ENCODE peak calls at places on chromosome 9, in eight cellular contexts. K is EH; G is activated naive CD8-positive, alpha-beta T cell treated with anti-CD3 and anti-CD28 coated beads for 36 hours; Y is GM23248; A is BJ; N is NCI-H2029 treated with DMSO at 0.1 percent for 48 hours; I is activated CD8-positive, alpha-beta T cell treated with anti-CD3 and anti-CD28 coated beads for 36 hours; X is DMS153. H is an unnamed sample.

GRCh38 chr9:134597957-134598883 is 43.4 kb upstream of the COL5A1 start:
- DNase-seq in K (no peak), G (no peak), Y (peak), A (no peak), N (no peak), I (no peak), X (no peak), H (no peak)

GRCh38 chr9:129339539-129340157 is 161.6 kb upstream of the IER5L start:
- DNase-seq in K (no peak), G (no peak), Y (no peak), A (no peak), N (no peak), I (no peak), X (no peak), H (no peak)

GRCh38 chr9:11701706-11702105 is 991.5 kb upstream of the TYRP1 start:
- DNase-seq in K (no peak), G (no peak), Y (no peak), A (no peak), N (no peak), I (no peak), X (no peak), H (no peak)

GRCh38 chr9:16191691-16192402 is 639.0 kb downstream of the CCDC171 start:
- DNase-seq in K (peak), G (peak), Y (peak), A (no peak), N (no peak), I (peak), X (peak), H (peak)

GRCh38 chr9:16410601-16411285 is 459.7 kb downstream of the BNC2 start:
- DNase-seq in K (peak), G (no peak), Y (peak), A (no peak), N (no peak), I (no peak), X (no peak), H (no peak)

GRCh38 chr9:113057193-113057592 is 669 bp upstream of the ZFP37 start:
- DNase-seq in K (no peak), G (no peak), Y (no peak), A (no peak), N (no peak), I (no peak), X (no peak), H (no peak)

GRCh38 chr9:130237763-130238524 is 27.6 kb upstream of the HMCN2 start:
- DNase-seq in K (no peak), G (no peak), Y (no peak), A (no peak), N (no peak), I (peak), X (no peak), H (no peak)

GRCh38 chr9:128409450-128409849 is 11.2 kb upstream of the CERCAM start:
- DNase-seq in K (no peak), G (no peak), Y (no peak), A (no peak), N (no peak), I (no peak), X (no peak), H (no peak)

GRCh38 chr9:131324736-131325679 is 35.5 kb downstream of the PLPP7 start:
- DNase-seq in K (no peak), G (no peak), Y (no peak), A (no peak), N (no peak), I (no peak), X (no peak), H (no peak)

GRCh38 chr9:115046786-115047185 is 71.2 kb downstream of the TNC start:
- DNase-seq in K (peak), G (no peak), Y (no peak), A (no peak), N (no peak), I (no peak), X (no peak), H (no peak)

GRCh38 chr9:11257992-11258391 is 645.2 kb upstream of the PTPRD start:
- DNase-seq in K (no peak), G (no peak), Y (no peak), A (no peak), N (no peak), I (no peak), X (no peak), H (no peak)

GRCh38 chr9:89667730-89668129 is 62.9 kb downstream of the GADD45G start:
- DNase-seq in K (no peak), G (no peak), Y (no peak), A (no peak), N (peak), I (no peak), X (peak), H (no peak)

H was measured in GM19239.